ENCODE peak calls at places on chromosomes 4 and X, in four cellular contexts. One of them, this sample, is unnamed.

GRCh38 chr4:184529283-184529682 is 54.9 kb upstream of the IRF2 start:
- DNase-seq in caudate nucleus: no peak
- DNase-seq in NCI-H1092 treated with DMSO at 0.1 percent for 48 hours: no peak
- DNase-seq in M059J: peak; percentile 73
- DNase-seq in this sample: no peak

GRCh38 chr4:149781150-149781549 is 34.5 kb downstream of the IQCM start:
- DNase-seq in NCI-H1092 treated with DMSO at 0.1 percent for 48 hours: no peak
- DNase-seq in caudate nucleus: no peak
- DNase-seq in M059J: peak; percentile 76
- DNase-seq in this sample: no peak

GRCh38 chr4:66769436-66769835 is 775.9 kb downstream of the CENPC start:
- DNase-seq in caudate nucleus: no peak
- DNase-seq in NCI-H1092 treated with DMSO at 0.1 percent for 48 hours: no peak
- DNase-seq in M059J: peak; percentile 26
- DNase-seq in this sample: no peak

GRCh38 chrX:150574824-150575409 is 6.5 kb downstream of the MTM1 start:
- DNase-seq in NCI-H1092 treated with DMSO at 0.1 percent for 48 hours: no peak
- DNase-seq in M059J: no peak
- DNase-seq in caudate nucleus: no peak
- DNase-seq in this sample: no peak

GRCh38 chr4:79300280-79300679 is 25.6 kb downstream of the NAA11 start:
- DNase-seq in caudate nucleus: no peak
- DNase-seq in M059J: no peak
- DNase-seq in NCI-H1092 treated with DMSO at 0.1 percent for 48 hours: no peak
- DNase-seq in this sample: no peak

GRCh38 chr4:109729155-109729562 is 711 bp downstream of the PLA2G12A start:
- DNase-seq in caudate nucleus: no peak
- DNase-seq in M059J: peak; percentile 4
- DNase-seq in NCI-H1092 treated with DMSO at 0.1 percent for 48 hours: no peak
- DNase-seq in this sample: no peak

GRCh38 chrX:18598413-18598812 is 73.5 kb downstream of the RS1 start:
- DNase-seq in M059J: no peak
- DNase-seq in caudate nucleus: no peak
- DNase-seq in NCI-H1092 treated with DMSO at 0.1 percent for 48 hours: no peak
- DNase-seq in this sample: no peak

GRCh38 chr4:125420499-125420898 is 105.7 kb downstream of the FAT4 start:
- DNase-seq in M059J: no peak
- DNase-seq in caudate nucleus: no peak
- DNase-seq in NCI-H1092 treated with DMSO at 0.1 percent for 48 hours: peak; percentile 69
- DNase-seq in this sample: no peak

GRCh38 chrX:9515464-9515863 is 50.6 kb downstream of the TBL1X start:
- DNase-seq in caudate nucleus: no peak
- DNase-seq in M059J: no peak
- DNase-seq in NCI-H1092 treated with DMSO at 0.1 percent for 48 hours: no peak
- DNase-seq in this sample: no peak

GRCh38 chrX:16788477-16788876 is 2.2 kb downstream of the TXLNG start:
- DNase-seq in M059J: no peak
- DNase-seq in caudate nucleus: no peak
- DNase-seq in NCI-H1092 treated with DMSO at 0.1 percent for 48 hours: no peak
- DNase-seq in this sample: no peak

GRCh38 chrX:32116047-32116446 is 1044.2 kb upstream of the FTHL17 start:
- DNase-seq in NCI-H1092 treated with DMSO at 0.1 percent for 48 hours: no peak
- DNase-seq in caudate nucleus: no peak
- DNase-seq in M059J: no peak
- DNase-seq in this sample: no peak

GRCh38 chr4:66273110-66273509 is 602.8 kb upstream of the EPHA5 start:
- DNase-seq in M059J: no peak
- DNase-seq in caudate nucleus: no peak
- DNase-seq in NCI-H1092 treated with DMSO at 0.1 percent for 48 hours: peak; percentile 81
- DNase-seq in this sample: no peak

GRCh38 chrX:110086916-110087484 is 84.1 kb downstream of the TMEM164 start:
- DNase-seq in M059J: peak; percentile 96
- DNase-seq in NCI-H1092 treated with DMSO at 0.1 percent for 48 hours: no peak
- DNase-seq in caudate nucleus: no peak
- DNase-seq in this sample: no peak

GRCh38 chrX:3159995-3160715 is 118.9 kb downstream of the ARSF start:
- DNase-seq in M059J: no peak
- DNase-seq in caudate nucleus: no peak
- DNase-seq in NCI-H1092 treated with DMSO at 0.1 percent for 48 hours: no peak
- DNase-seq in this sample: no peak

GRCh38 chr4:150315691-150316090 is 237.4 kb downstream of the DCLK2 start:
- DNase-seq in NCI-H1092 treated with DMSO at 0.1 percent for 48 hours: no peak
- DNase-seq in caudate nucleus: no peak
- DNase-seq in M059J: no peak
- DNase-seq in this sample: no peak

GRCh38 chr4:100240008-100240407 is 49.7 kb upstream of the DDIT4L start:
- DNase-seq in NCI-H1092 treated with DMSO at 0.1 percent for 48 hours: no peak
- DNase-seq in M059J: peak; percentile 16
- DNase-seq in caudate nucleus: no peak
- DNase-seq in this sample: no peak

GRCh38 chr4:11954093-11954492 is 525.4 kb upstream of the HS3ST1 start:
- DNase-seq in M059J: no peak
- DNase-seq in caudate nucleus: no peak
- DNase-seq in NCI-H1092 treated with DMSO at 0.1 percent for 48 hours: peak; percentile 10
- DNase-seq in this sample: no peak

GRCh38 chrX:150063138-150063518 is 124.8 kb upstream of the EOLA2 start:
- DNase-seq in caudate nucleus: no peak
- DNase-seq in M059J: no peak
- DNase-seq in NCI-H1092 treated with DMSO at 0.1 percent for 48 hours: no peak
- DNase-seq in this sample: no peak

GRCh38 chrX:129600981-129601424 is 53.8 kb downstream of the APLN start:
- DNase-seq in M059J: peak; percentile 40
- DNase-seq in NCI-H1092 treated with DMSO at 0.1 percent for 48 hours: peak; percentile 41
- DNase-seq in caudate nucleus: peak; percentile 22
- DNase-seq in this sample: no peak

GRCh38 chr4:150960818-150961217 is 54.3 kb downstream of the LRBA start:
- DNase-seq in caudate nucleus: no peak
- DNase-seq in M059J: peak; percentile 15
- DNase-seq in NCI-H1092 treated with DMSO at 0.1 percent for 48 hours: no peak
- DNase-seq in this sample: no peak

GRCh38 chrX:55710701-55711100 is 6.8 kb upstream of the RRAGB start:
- DNase-seq in NCI-H1092 treated with DMSO at 0.1 percent for 48 hours: no peak
- DNase-seq in caudate nucleus: no peak
- DNase-seq in M059J: peak; percentile 94
- DNase-seq in this sample: no peak

GRCh38 chrX:69163936-69164741 is 1.1 kb downstream of the PJA1 start:
- DNase-seq in M059J: no peak
- DNase-seq in caudate nucleus: peak; percentile 32
- DNase-seq in NCI-H1092 treated with DMSO at 0.1 percent for 48 hours: peak; percentile 60
- DNase-seq in this sample: peak; percentile 33

This sample was measured in activated T-helper 9 cell treated with anti-CD3 and anti-CD28 coated beads, Interleukin-2, amount 50 U/mL, for 16 hours.